ENCODE peak calls at places on chromosomes 3 and 15, in ten cellular contexts. J is fibroblast of lung; X is lower lobe of right lung; N is endothelial cell of umbilical vein; I is ascending aorta; Z is CD8-positive, alpha-beta memory T cell; T is cardiac muscle cell; V is mesenchymal stem cell; D is heart right ventricle; H is NT2/D1. P is an unnamed sample. For H3K9me3 and H3K36me3, the result is how much of the 10 kb centered on the place peaks cover.

GRCh38 chr15:85993116-85993515 is 86.6 kb upstream of the AGBL1 start:
- DNase-seq in J (peak), X (no peak), N (no peak), I (no peak), Z (no peak), T (no peak), V (no peak), D (no peak), H (no peak), P (no peak)

GRCh38 chr15:51401872-51402517 is 60.5 kb downstream of the GLDN start:
- DNase-seq in J (peak), X (peak), N (peak), I (no peak), Z (no peak), T (peak), V (peak), D (peak), H (peak), P (peak)

GRCh38 chr15:70062321-70062956 is 35.3 kb downstream of the TLE3 start:
- DNase-seq in J (peak), X (no peak), N (peak), I (no peak), Z (no peak), T (no peak), V (no peak), D (peak), H (no peak), P (peak)

GRCh38 chr15:39171944-39172368 is 408.9 kb upstream of the THBS1 start:
- DNase-seq in J (peak), X (peak), N (peak), I (no peak), Z (no peak), T (peak), V (peak), D (no peak), H (peak), P (peak)

GRCh38 chr3:10008588-10009344 is 17.5 kb upstream of the FANCD2 start:
- DNase-seq in J (peak), X (peak), N (peak), I (peak), Z (peak), T (peak), V (peak), D (peak), H (no peak), P (peak)

GRCh38 chr15:61835476-61836106 is 224.7 kb downstream of the VPS13C start:
- DNase-seq in J (peak), X (peak), N (peak), I (no peak), Z (peak), T (peak), V (peak), D (peak), H (peak), P (peak)

GRCh38 chr3:23685484-23686258 is 120.1 kb upstream of the UBE2E1 start:
- DNase-seq in J (peak), X (no peak), N (peak), I (peak), Z (no peak), T (no peak), V (peak), D (peak), H (no peak), P (peak)

GRCh38 chr15:52642386-52643361 is 36.5 kb downstream of the ATOSA start:
- DNase-seq in J (peak), X (no peak), N (no peak), I (no peak), Z (no peak), T (no peak), V (peak), D (no peak), H (no peak), P (no peak)

GRCh38 chr3:155070932-155071387 is 9.2 kb upstream of the MME start:
- DNase-seq in J (peak), X (no peak), N (peak), I (no peak), Z (no peak), T (no peak), V (peak), D (no peak), H (no peak), P (peak)

GRCh38 chr15:39058371-39059131 is 493.9 kb upstream of the RASGRP1 start:
- DNase-seq in J (no peak), X (no peak), N (no peak), I (no peak), Z (no peak), T (no peak), V (no peak), D (no peak), H (no peak), P (no peak)

GRCh38 chr15:73892446-73893226 is 19.3 kb downstream of the TBC1D21 start:
- DNase-seq in J (no peak), X (no peak), N (no peak), I (no peak), Z (no peak), T (no peak), V (no peak), D (no peak), H (no peak), P (no peak)

GRCh38 chr15:57495037-57495436 is 96.7 kb upstream of the MYZAP start:
- DNase-seq in J (no peak), X (no peak), N (no peak), I (no peak), Z (no peak), T (no peak), V (no peak), D (no peak), H (no peak), P (no peak)

GRCh38 chr15:67914537-67915373 is 74.9 kb upstream of the RNU6-1 start:
- DNase-seq in J (peak), X (peak), N (no peak), I (peak), Z (no peak), T (peak), V (peak), D (peak), H (no peak), P (no peak)

GRCh38 chr3:13018561-13019242 is 54.5 kb downstream of the IQSEC1 start:
- DNase-seq in J (no peak), X (peak), N (no peak), I (no peak), Z (no peak), T (no peak), V (no peak), D (no peak), H (no peak), P (no peak)

GRCh38 chr15:101028321-101028720 is 109.2 kb downstream of the LRRK1 start:
- DNase-seq in J (peak), X (no peak), N (no peak), I (no peak), Z (no peak), T (no peak), V (no peak), D (no peak), H (no peak), P (no peak)

GRCh38 chr15:51775967-51776816 is 24.8 kb downstream of the TMOD2 start:
- DNase-seq in J (peak), X (no peak), N (peak), I (no peak), Z (peak), T (peak), V (peak), D (no peak), H (no peak), P (peak)

GRCh38 chr3:5013021-5013906 is 34.0 kb downstream of the BHLHE40 start:
- DNase-seq in J (peak), X (no peak), N (no peak), I (no peak), Z (no peak), T (no peak), V (peak), D (no peak), H (no peak), P (peak)

GRCh38 chr3:45832691-45833090 is 9.2 kb downstream of the LZTFL1 start:
- DNase-seq in J (no peak), X (no peak), N (no peak), I (no peak), Z (no peak), T (peak), V (no peak), D (no peak), H (peak), P (no peak)

GRCh38 chr3:8621141-8621540 is 23.5 kb downstream of the SSUH2 start:
- DNase-seq in J (no peak), X (no peak), N (no peak), I (no peak), Z (no peak), T (no peak), V (no peak), D (no peak), H (no peak), P (no peak)

GRCh38 chr3:8623741-8624140 is 20.9 kb downstream of the SSUH2 start:
- DNase-seq in J (no peak), X (no peak), N (no peak), I (no peak), Z (no peak), T (no peak), V (no peak), D (no peak), H (no peak), P (no peak)

GRCh38 chr3:8624612-8625011 is 20.0 kb downstream of the SSUH2 start:
- DNase-seq in J (no peak), X (no peak), N (no peak), I (no peak), Z (no peak), T (no peak), V (no peak), D (no peak), H (no peak), P (no peak)

GRCh38 chr3:8621872-8622271 is 22.7 kb downstream of the SSUH2 start:
- DNase-seq in J (peak), X (no peak), N (no peak), I (no peak), Z (no peak), T (no peak), V (peak), D (no peak), H (no peak), P (peak)

DNA sequence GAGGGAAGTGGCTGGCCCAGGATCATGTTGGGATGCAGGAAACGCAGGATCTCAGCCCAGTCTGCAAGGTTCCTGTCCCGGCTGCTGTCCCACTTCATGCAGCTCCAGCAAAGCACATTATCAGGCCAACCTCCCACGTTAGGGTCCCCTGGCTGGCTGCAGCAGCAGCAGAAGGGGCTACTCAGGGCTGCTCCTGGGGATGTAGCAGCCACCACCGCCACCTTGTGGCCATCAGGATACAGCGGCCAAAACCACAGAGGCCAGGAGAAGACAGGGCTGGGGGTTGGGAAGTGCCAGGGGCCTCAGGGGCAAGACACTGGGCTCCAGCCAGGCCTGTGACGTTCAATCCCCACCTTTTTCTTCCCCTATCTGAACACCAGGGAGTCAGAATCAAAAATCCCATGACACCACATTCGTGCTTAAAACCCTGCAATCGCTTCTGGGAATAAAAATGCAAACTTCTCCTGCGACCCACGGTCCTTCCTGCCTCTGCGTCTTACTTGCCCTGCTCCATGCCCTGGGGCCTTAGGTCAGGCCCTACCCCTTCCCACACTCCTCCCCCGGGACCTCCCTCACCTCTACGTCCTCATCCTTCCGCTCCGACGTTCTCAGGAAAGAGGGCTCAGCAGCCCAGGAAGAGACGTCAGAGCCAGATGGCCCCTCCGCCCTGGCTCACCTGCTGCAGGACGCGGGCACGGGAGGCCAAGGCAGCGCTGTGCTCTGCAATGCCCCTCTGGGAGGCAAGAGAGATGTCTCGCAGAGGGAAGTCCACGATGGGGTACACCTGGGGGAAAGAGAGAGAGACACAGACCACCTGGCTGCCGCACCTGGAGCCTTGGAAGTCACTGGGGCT is 21.5 kb downstream of the SSUH2 start:
- DNase-seq in J (peak), X (peak), N (peak), I (no peak), Z (peak), T (peak), V (peak), D (peak), H (peak), P (peak)
- H3K4me3 ChIP-seq in J (no peak), X (no peak), N (no peak), I (no peak), Z (no peak), T (no peak), V (peak), D (no peak), H (no peak), P (no peak)

GRCh38 chr3:52019352-52020080 is 23.8 kb upstream of the RPL29 start:
- DNase-seq in J (no peak), X (no peak), N (no peak), I (peak), Z (no peak), T (peak), V (no peak), D (peak), H (no peak), P (no peak)

GRCh38 chr3:52015431-52016256 is 19.9 kb upstream of the RPL29 start:
- DNase-seq in J (no peak), X (no peak), N (no peak), I (no peak), Z (no peak), T (peak), V (no peak), D (no peak), H (no peak), P (no peak)

GRCh38 chr3:52020796-52021195 is 25.1 kb upstream of the RPL29 start:
- DNase-seq in J (no peak), X (no peak), N (no peak), I (no peak), Z (no peak), T (no peak), V (no peak), D (no peak), H (no peak), P (no peak)

GRCh38 chr3:52017467-52018065 is 21.9 kb upstream of the RPL29 start:
- DNase-seq in J (no peak), X (no peak), N (no peak), I (no peak), Z (no peak), T (no peak), V (no peak), D (no peak), H (no peak), P (no peak)

GRCh38 chr3:52018319-52019000 is 22.8 kb upstream of the RPL29 start:
- DNase-seq in J (no peak), X (no peak), N (no peak), I (no peak), Z (no peak), T (no peak), V (no peak), D (no peak), H (no peak), P (no peak)
- H3K9me3 ChIP-seq in J (under half), X (under half), N (under half), I (under half), Z (under half), T (under half), V (under half), D (under half), H (under half), P (under half)

DNA sequence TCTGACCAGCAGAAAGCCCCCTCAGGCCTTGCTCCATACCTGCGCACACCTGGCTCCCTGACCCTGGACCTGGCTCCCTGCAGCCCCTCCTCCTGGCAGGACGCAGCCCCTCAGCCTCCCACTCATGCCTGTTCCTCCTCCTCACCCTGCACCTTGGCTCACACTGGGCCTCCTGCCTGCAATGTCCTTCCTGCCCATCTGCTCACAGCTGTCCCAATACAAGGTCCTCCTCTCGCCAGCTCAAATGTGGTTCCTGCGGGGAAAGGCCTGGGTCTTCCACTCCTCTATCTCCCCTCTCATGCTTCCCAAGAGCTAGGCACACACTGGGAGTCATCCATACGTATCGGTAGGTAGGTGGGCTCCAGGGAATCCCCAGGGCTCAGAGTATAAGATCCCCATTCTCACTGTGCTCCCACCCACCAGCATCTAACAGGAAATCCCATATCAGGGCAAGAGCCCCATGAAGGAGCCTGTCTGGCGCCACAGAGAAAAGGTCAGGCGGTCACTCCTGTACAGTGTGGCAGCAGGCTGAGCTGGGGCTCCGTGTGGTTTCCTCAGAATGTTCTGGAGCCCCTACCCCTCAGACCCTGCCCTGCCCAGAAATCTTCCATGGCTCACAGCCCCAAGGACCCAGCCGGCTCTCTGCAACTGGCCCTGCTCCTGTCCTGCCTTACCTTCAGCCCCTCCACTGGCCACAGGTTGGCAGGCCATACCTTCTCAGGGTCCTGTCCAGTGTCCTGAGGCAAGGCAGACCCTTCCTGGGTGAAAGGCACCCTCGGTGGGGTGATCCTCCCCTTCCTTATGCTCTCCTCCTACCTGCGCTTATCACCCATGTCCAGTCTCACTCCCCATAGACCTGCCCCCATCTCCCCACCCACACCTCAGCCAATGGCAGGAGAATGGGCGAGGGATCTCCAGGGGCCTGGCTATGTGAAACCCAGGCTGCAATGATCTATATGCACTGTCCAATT is 10.9 kb downstream of the PLCD1 start:
- DNase-seq in J (no peak), X (no peak), N (no peak), I (peak), Z (no peak), T (no peak), V (no peak), D (no peak), H (no peak), P (no peak)
- H3K36me3 ChIP-seq in J (under half), X (half or more), N (under half), I (half or more), Z (under half), T (under half), V (under half), D (half or more), H (under half), P (under half)

DNA sequence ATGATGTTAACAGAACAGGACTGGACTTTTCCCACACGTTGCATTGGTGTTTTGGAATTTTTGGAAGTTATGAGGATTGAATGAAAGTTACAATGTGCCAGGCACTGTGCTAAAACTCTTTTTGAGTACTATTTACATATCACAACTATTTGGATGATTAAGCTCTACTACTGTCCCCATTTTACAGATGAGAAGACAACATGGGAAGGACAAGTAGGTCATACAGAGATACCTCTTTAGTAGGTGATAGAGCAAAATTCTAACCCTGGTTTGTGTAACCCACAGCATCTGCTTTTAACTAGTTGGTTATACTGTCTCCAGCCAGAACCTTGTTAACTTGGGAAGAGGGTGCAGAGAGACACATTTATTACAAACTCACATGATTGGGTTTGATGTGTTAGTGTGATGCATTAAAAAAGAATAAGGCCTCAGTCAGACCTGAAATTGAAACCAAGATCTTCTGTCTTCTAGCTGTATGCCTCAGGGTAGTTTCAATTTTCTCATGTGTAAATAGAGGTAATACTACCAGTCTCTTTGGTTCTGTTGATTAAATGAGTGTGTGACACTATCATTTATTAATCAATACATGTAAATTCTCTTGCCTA is 1.4 kb downstream of the NDUFB4 start:
- DNase-seq in J (no peak), X (no peak), N (no peak), I (no peak), Z (no peak), T (no peak), V (peak), D (no peak), H (no peak), P (no peak)
- H3K4me3 ChIP-seq in J (peak), X (peak), N (no peak), I (peak), Z (peak), T (peak), V (peak), D (peak), H (peak), P (peak)

DNA sequence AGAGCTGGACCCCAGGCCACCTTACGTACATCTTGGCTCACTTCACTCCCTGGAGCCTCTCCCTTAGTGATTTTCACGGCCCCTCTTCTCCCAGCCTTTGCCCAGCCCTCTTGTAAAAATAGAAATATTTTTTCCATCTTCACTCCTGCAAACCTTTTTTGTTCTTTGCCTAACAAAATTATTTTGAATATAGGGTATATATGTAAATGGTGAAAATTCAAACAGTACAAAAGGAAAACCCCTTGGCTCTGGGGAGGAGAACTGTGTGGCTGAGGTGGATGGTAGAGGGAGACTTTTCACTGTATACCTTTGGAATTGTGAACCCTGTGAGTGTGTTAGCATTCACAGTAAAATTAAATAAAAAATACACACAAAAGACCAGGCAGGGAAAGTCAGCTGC is 34.9 kb upstream of the POLG start:
- DNase-seq in J (no peak), X (no peak), N (no peak), I (no peak), Z (no peak), T (no peak), V (no peak), D (no peak), H (no peak), P (no peak)
- H3K9me3 ChIP-seq in J (under half), X (under half), N (under half), I (under half), Z (under half), T (under half), V (under half), D (under half), H (under half), P (under half)

GRCh38 chr15:80951941-80952340 is 37.7 kb downstream of the MESD start:
- DNase-seq in J (no peak), X (no peak), N (no peak), I (no peak), Z (no peak), T (no peak), V (no peak), D (no peak), H (no peak), P (no peak)
- H3K36me3 ChIP-seq in J (under half), X (half or more), N (under half), I (half or more), Z (under half), T (under half), V (under half), D (half or more), H (half or more), P (under half)

GRCh38 chr3:73786346-73786807 is 161.6 kb upstream of the PDZRN3 start:
- DNase-seq in J (peak), X (no peak), N (peak), I (peak), Z (no peak), T (no peak), V (peak), D (no peak), H (no peak), P (peak)

GRCh38 chr3:73783811-73784210 is 159.1 kb upstream of the PDZRN3 start:
- DNase-seq in J (no peak), X (no peak), N (no peak), I (no peak), Z (no peak), T (no peak), V (no peak), D (no peak), H (no peak), P (no peak)

GRCh38 chr3:73784647-73785420 is 160.1 kb upstream of the PDZRN3 start:
- DNase-seq in J (peak), X (no peak), N (no peak), I (no peak), Z (no peak), T (no peak), V (peak), D (no peak), H (no peak), P (no peak)

GRCh38 chr3:73781536-73781935 is 156.8 kb upstream of the PDZRN3 start:
- DNase-seq in J (peak), X (no peak), N (no peak), I (no peak), Z (no peak), T (no peak), V (no peak), D (no peak), H (no peak), P (peak)
- H3K4me3 ChIP-seq in J (no peak), X (no peak), N (no peak), I (no peak), Z (no peak), T (no peak), V (no peak), D (no peak), H (no peak), P (peak)

GRCh38 chr15:23602124-23602523 is 36.6 kb downstream of the MKRN3 start:
- DNase-seq in J (no peak), X (no peak), N (no peak), I (no peak), Z (no peak), T (no peak), V (no peak), D (no peak), H (no peak), P (no peak)

GRCh38 chr15:23606226-23606625 is 40.8 kb downstream of the MKRN3 start:
- DNase-seq in J (no peak), X (no peak), N (no peak), I (no peak), Z (no peak), T (no peak), V (no peak), D (no peak), H (no peak), P (no peak)
- H3K9me3 ChIP-seq in J (under half), X (under half), N (under half), I (under half), Z (under half), T (under half), V (under half), D (under half), H (under half), P (under half)

P was measured in MG63.